ENCODE peak calls at places on chromosome 11, in eight cellular contexts. W, Q, O, B, V, Y, T and M are unnamed samples.

GRCh38 chr11:123457187-123457770 is 27.2 kb downstream of the GRAMD1B start:
- DNase-seq in W (no peak), Q (no peak), O (no peak), B (no peak), V (peak; percentile 67), Y (no peak), T (no peak), M (no peak)

GRCh38 chr11:110711776-110712642 is at the start of gene ARHGAP20:
- DNase-seq in W (peak; percentile 6), Q (peak; percentile 71), O (peak; percentile 15), B (peak; percentile 80), V (no peak), Y (no peak), T (no peak), M (peak; percentile 62)

GRCh38 chr11:43922974-43923326 is 19.5 kb upstream of the C11orf96 start:
- DNase-seq in W (no peak), Q (no peak), O (no peak), B (no peak), V (no peak), Y (no peak), T (no peak), M (no peak)

GRCh38 chr11:105923252-105923651 is 98.8 kb downstream of the MSANTD4 start:
- DNase-seq in W (no peak), Q (no peak), O (no peak), B (no peak), V (no peak), Y (no peak), T (no peak), M (no peak)

GRCh38 chr11:122917311-122917710 is 34.8 kb downstream of the JHY start:
- DNase-seq in W (no peak), Q (no peak), O (no peak), B (no peak), V (no peak), Y (no peak), T (no peak), M (no peak)

GRCh38 chr11:90757851-90758494 is 535.1 kb upstream of the CHORDC1 start:
- DNase-seq in W (no peak), Q (no peak), O (no peak), B (no peak), V (no peak), Y (no peak), T (no peak), M (no peak)

GRCh38 chr11:133901316-133901715 is 55.5 kb downstream of the IGSF9B start:
- DNase-seq in W (no peak), Q (peak; percentile 1), O (no peak), B (no peak), V (no peak), Y (no peak), T (no peak), M (no peak)

GRCh38 chr11:75386912-75387311 is 12.4 kb upstream of the RPS3 start:
- DNase-seq in W (no peak), Q (no peak), O (no peak), B (no peak), V (no peak), Y (no peak), T (no peak), M (no peak)

GRCh38 chr11:69280451-69280850 is 13.5 kb upstream of the MYEOV start:
- DNase-seq in W (no peak), Q (no peak), O (no peak), B (no peak), V (no peak), Y (no peak), T (no peak), M (no peak)

GRCh38 chr11:63997801-63998332 is 11.6 kb downstream of the OTUB1 start:
- DNase-seq in W (no peak), Q (no peak), O (no peak), B (no peak), V (no peak), Y (no peak), T (no peak), M (no peak)

GRCh38 chr11:105000797-105001196 is 22.2 kb downstream of the CASP5 start:
- DNase-seq in W (no peak), Q (peak; percentile 57), O (no peak), B (peak; percentile 76), V (peak; percentile 62), Y (peak; percentile 24), T (peak; percentile 19), M (peak; percentile 1)

GRCh38 chr11:77019976-77020591 is 14.1 kb upstream of the B3GNT6 start:
- DNase-seq in W (peak; percentile 38), Q (no peak), O (peak; percentile 56), B (no peak), V (no peak), Y (no peak), T (peak; percentile 68), M (peak; percentile 77)

GRCh38 chr11:798093-798713 is at the start of gene SLC25A22:
- DNase-seq in W (peak; percentile 49), Q (peak; percentile 85), O (peak; percentile 87), B (peak; percentile 93), V (peak; percentile 85), Y (no peak), T (no peak), M (peak; percentile 71)
- TF ChIP-seq MAX in W (no peak), Q (no peak), O (peak; percentile 55), B (peak; percentile 50), V (peak; percentile 48), Y (peak; percentile 8), T (no peak), M (no peak)

GRCh38 chr11:116602637-116602942 is 170.2 kb downstream of the BUD13 start:
- DNase-seq in W (no peak), Q (no peak), O (no peak), B (no peak), V (no peak), Y (no peak), T (no peak), M (no peak)

GRCh38 chr11:116600930-116601329 is 171.9 kb downstream of the BUD13 start:
- DNase-seq in W (no peak), Q (no peak), O (no peak), B (no peak), V (no peak), Y (no peak), T (no peak), M (no peak)

GRCh38 chr11:116598556-116598955 is 174.2 kb downstream of the BUD13 start:
- DNase-seq in W (no peak), Q (no peak), O (no peak), B (no peak), V (no peak), Y (no peak), T (no peak), M (no peak)

GRCh38 chr11:116603783-116604323 is 168.9 kb downstream of the BUD13 start:
- DNase-seq in W (no peak), Q (no peak), O (no peak), B (no peak), V (no peak), Y (no peak), T (no peak), M (no peak)

GRCh38 chr11:116601734-116602636 is 170.8 kb downstream of the BUD13 start:
- DNase-seq in W (no peak), Q (no peak), O (no peak), B (no peak), V (peak; percentile 53), Y (no peak), T (no peak), M (peak; percentile 53)
- TF ChIP-seq MAX in W (no peak), Q (no peak), O (no peak), B (no peak), V (no peak), Y (no peak), T (no peak), M (no peak)

GRCh38 chr11:67332081-67332691 is 21.2 kb downstream of the POLD4 start:
- DNase-seq in W (no peak), Q (no peak), O (no peak), B (no peak), V (no peak), Y (no peak), T (no peak), M (peak; percentile 37)
- TF ChIP-seq MAX in W (no peak), Q (no peak), O (no peak), B (no peak), V (no peak), Y (no peak), T (no peak), M (no peak)

GRCh38 chr11:12071574-12071973 is 38.8 kb upstream of the MICAL2 start:
- DNase-seq in W (peak; percentile 27), Q (no peak), O (no peak), B (no peak), V (no peak), Y (no peak), T (no peak), M (no peak)
- TF ChIP-seq MAX in W (no peak), Q (no peak), O (peak; percentile 15), B (no peak), V (no peak), Y (no peak), T (no peak), M (no peak)

GRCh38 chr11:73800407-73800806 is 12.7 kb downstream of the MRPL48 start:
- DNase-seq in W (no peak), Q (no peak), O (no peak), B (no peak), V (no peak), Y (no peak), T (no peak), M (no peak)

GRCh38 chr11:73801136-73801535 is 13.5 kb downstream of the MRPL48 start:
- DNase-seq in W (no peak), Q (no peak), O (no peak), B (no peak), V (no peak), Y (no peak), T (no peak), M (no peak)

GRCh38 chr11:73797457-73797856 is 9.8 kb downstream of the MRPL48 start:
- DNase-seq in W (no peak), Q (no peak), O (no peak), B (no peak), V (no peak), Y (no peak), T (no peak), M (no peak)

GRCh38 chr11:73792584-73792983 is 4.9 kb downstream of the MRPL48 start:
- DNase-seq in W (no peak), Q (no peak), O (no peak), B (no peak), V (no peak), Y (no peak), T (no peak), M (no peak)

DNA sequence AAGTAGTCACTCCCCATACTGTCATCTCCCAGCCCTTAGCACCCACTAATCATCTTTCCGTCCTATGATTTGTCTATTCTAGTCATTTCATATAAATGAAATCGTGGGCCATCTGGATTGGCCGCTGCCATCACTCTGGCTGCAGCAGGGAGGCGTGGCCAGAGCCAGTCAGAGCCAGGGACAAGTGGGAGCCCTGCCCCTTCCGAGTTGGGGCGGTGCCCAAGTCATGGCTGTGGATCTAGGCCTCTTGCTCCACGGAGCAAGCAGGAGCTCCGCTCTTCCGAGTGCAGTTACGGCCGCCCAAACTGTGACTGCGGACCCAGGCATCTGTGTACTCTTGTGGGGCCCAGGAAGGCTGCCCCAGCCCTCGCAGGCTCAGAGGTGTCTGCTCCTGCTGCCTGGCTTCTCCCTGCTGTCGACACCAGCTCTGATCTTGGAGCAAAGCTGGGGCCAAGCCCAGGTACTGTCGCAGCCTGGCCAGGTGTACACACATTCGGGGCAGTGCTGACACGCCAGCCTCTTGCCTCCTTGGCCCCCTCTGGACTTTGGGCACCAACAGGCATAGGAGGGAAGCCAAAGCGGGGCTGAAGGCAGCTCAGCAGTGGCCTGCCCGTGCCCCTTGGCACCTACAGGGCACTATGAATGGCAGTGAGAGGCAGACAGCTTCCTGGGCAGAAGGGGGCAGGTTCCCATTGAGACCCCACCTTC is 8.4 kb downstream of the MRPL48 start:
- DNase-seq in W (no peak), Q (peak; percentile 66), O (no peak), B (peak; percentile 75), V (no peak), Y (no peak), T (no peak), M (no peak)
- TF ChIP-seq MAX in W (no peak), Q (no peak), O (no peak), B (no peak), V (no peak), Y (no peak), T (no peak), M (no peak)